ENCODE peak calls at places on chromosomes 2 and 18, in four cellular contexts. U is GM23248, O is HCT116, H is neural progenitor cell. F is an unnamed sample. For H3K9me3, the result is how much of the 10 kb centered on the place peaks cover.

GRCh38 chr2:162926501-162926900 is 87.9 kb upstream of the KCNH7 start:
- DNase-seq in H (no peak), U (peak), O (peak), F (peak)

GRCh38 chr2:52936029-52936428 is 831.6 kb upstream of the CHAC2 start:
- DNase-seq in H (no peak), O (no peak), U (no peak), F (peak)

GRCh38 chr18:48802543-48803428 is 148.0 kb downstream of the SMAD7 start:
- DNase-seq in O (no peak), U (no peak), H (peak), F (no peak)

GRCh38 chr2:88874063-88874657 is 182.7 kb downstream of the RPIA start:
- DNase-seq in H (peak), U (peak), O (peak), F (peak)

GRCh38 chr18:79588636-79589481 is 90.7 kb upstream of the CTDP1 start:
- DNase-seq in O (no peak), H (peak), U (peak), F (peak)

GRCh38 chr2:239226677-239227076 is 174.1 kb downstream of the HDAC4 start:
- DNase-seq in U (peak), H (no peak), O (no peak), F (no peak)

GRCh38 chr18:69469444-69469919 is 68.8 kb downstream of the DOK6 start:
- DNase-seq in U (peak), H (peak), O (peak), F (peak)

GRCh38 chr18:46727177-46727576 is 29.7 kb downstream of the ST8SIA5 start:
- DNase-seq in U (no peak), H (no peak), O (no peak), F (no peak)

GRCh38 chr2:121993682-121994081 is 238.2 kb downstream of the TSN start:
- DNase-seq in H (no peak), O (no peak), U (no peak), F (peak)

GRCh38 chr2:35185861-35186412 is 1169.6 kb upstream of the CRIM1 start:
- DNase-seq in O (no peak), H (no peak), U (no peak), F (no peak)

GRCh38 chr2:198825534-198825933 is 632.2 kb downstream of the SATB2 start:
- DNase-seq in U (no peak), H (no peak), O (no peak), F (no peak)

GRCh38 chr2:100038019-100038418 is 104.4 kb downstream of the AFF3 start:
- DNase-seq in H (peak), O (no peak), U (no peak), F (no peak)

GRCh38 chr2:134189009-134189717 is 64.7 kb upstream of the MGAT5 start:
- DNase-seq in U (peak), H (no peak), O (peak), F (peak)

GRCh38 chr2:201129044-201129505 is 13.1 kb downstream of the CFLAR start:
- DNase-seq in O (no peak), H (no peak), U (peak), F (peak)

GRCh38 chr2:164826293-164827243 is 15.1 kb downstream of the COBLL1 start:
- DNase-seq in O (no peak), U (peak), H (no peak), F (peak)

GRCh38 chr2:221999702-222000101 is 299.1 kb downstream of the PAX3 start:
- DNase-seq in U (peak), H (no peak), O (no peak), F (peak)

GRCh38 chr2:150485871-150486538 is 1.5 kb downstream of the RND3 start:
- DNase-seq in O (peak), U (peak), H (peak), F (peak)

GRCh38 chr2:226799211-226799975 is at the start of gene IRS1:
- DNase-seq in H (peak), U (peak), O (peak), F (peak)

GRCh38 chr18:8601277-8602032 is 7.8 kb upstream of the RAB12 start:
- DNase-seq in O (no peak), U (no peak), H (no peak), F (no peak)

GRCh38 chr2:44981714-44982108 is 27.5 kb downstream of the SIX2 start:
- DNase-seq in O (peak), U (peak), H (peak), F (peak)

GRCh38 chr18:46333371-46334199 is 229.4 kb downstream of the HAUS1 start:
- DNase-seq in U (peak), H (peak), O (peak), F (peak)

GRCh38 chr2:188610050-188610444 is 318.4 kb downstream of the GULP1 start:
- DNase-seq in H (no peak), U (peak), O (no peak), F (no peak)

GRCh38 chr2:236162804-236163482 is 5.2 kb downstream of the GBX2 start:
- DNase-seq in U (no peak), O (no peak), H (peak), F (no peak)

GRCh38 chr2:236164983-236165301 is 3.2 kb downstream of the GBX2 start:
- DNase-seq in H (no peak), O (no peak), U (no peak), F (no peak)

GRCh38 chr2:236163483-236164200 is 4.5 kb downstream of the GBX2 start:
- DNase-seq in O (no peak), U (no peak), H (peak), F (no peak)

GRCh38 chr2:236165491-236166156 is 2.6 kb downstream of the GBX2 start:
- DNase-seq in H (no peak), O (no peak), U (no peak), F (no peak)

GRCh38 chr2:236164201-236164982 is 3.8 kb downstream of the GBX2 start:
- DNase-seq in H (peak), U (peak), O (no peak), F (no peak)
- H3K9ac ChIP-seq in H (no peak), U (no peak), O (peak), F (peak)

DNA sequence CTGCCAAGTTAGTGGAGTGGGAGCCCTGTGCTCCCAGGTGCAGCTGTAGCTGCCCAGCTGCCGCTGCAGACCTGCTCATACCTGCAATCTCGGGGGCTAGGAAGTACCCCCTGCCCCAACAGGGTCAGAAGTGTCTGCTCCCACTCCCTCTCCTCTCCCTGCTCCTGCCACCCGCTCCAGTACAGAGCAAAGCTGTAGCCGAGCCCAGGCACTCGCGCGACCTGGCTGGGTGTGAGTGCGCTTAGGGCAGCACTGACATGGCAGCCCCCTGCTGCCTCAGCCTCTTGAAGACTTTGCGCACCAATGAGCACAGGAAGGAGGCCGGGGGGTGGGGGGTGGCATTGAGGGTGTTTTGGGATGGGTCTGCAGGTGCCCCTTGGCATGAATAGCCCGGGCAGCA is 1951.4 kb downstream of the SUCLG1 start:
- DNase-seq in H (no peak), U (no peak), O (no peak), F (no peak)
- H3K9me3 ChIP-seq in H (under half), U (under half), O (under half), F (under half)

GRCh38 chr2:190844700-190845410 is 35.8 kb upstream of the GLS start:
- DNase-seq in O (no peak), H (no peak), U (no peak), F (no peak)

GRCh38 chr2:190843874-190844699 is 36.5 kb upstream of the GLS start:
- DNase-seq in O (peak), U (peak), H (no peak), F (peak)

GRCh38 chr2:190840572-190841172 is 39.9 kb upstream of the GLS start:
- DNase-seq in O (no peak), H (no peak), U (no peak), F (no peak)

GRCh38 chr2:190842606-190843104 is 38.0 kb upstream of the GLS start:
- DNase-seq in O (no peak), U (no peak), H (no peak), F (peak)

DNA sequence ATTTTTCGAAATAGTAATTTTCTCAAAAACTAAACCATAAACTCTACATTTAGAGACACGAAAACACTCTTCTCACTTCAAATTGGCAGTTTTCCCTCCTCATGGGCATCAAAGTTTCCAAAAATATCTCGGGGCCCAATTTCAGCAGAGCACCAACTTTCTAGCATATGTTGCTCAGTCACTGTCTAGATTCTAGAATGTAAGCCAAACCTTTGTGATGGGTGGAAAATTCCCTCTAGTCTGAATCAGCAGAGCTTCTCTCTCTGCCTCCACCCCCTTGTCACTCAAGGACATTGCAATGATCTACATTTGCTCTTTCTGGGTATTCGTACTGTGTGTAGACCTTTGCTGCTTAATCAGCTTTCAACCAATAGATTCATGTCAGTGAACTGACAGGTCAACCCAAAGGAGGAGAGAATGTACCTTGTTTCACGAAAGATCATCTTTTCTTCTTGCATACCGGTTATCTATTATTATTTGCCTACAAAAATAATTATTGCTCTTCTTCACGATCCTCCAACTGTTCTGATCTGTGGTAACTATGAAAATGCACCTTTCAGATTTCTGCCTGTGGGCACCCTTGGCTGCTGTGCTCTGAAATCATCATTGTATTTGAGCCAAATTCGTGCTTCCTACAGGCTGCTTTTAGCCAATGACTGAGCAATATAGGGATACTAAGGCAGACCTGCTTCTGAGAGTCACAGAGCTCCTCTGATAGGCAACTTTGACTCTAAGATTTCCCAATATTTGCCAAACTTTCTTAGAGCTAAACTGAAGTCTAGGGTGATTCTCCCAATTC is 38.7 kb upstream of the GLS start:
- DNase-seq in H (no peak), U (peak), O (no peak), F (peak)
- H3K4me2 ChIP-seq in H (no peak), U (peak), O (no peak), F (peak)

GRCh38 chr2:60317831-60318230 is 235.6 kb downstream of the BCL11A start:
- DNase-seq in H (no peak), U (peak), O (no peak), F (no peak)
- H3K9ac ChIP-seq in H (no peak), U (no peak), O (no peak), F (no peak)

DNA sequence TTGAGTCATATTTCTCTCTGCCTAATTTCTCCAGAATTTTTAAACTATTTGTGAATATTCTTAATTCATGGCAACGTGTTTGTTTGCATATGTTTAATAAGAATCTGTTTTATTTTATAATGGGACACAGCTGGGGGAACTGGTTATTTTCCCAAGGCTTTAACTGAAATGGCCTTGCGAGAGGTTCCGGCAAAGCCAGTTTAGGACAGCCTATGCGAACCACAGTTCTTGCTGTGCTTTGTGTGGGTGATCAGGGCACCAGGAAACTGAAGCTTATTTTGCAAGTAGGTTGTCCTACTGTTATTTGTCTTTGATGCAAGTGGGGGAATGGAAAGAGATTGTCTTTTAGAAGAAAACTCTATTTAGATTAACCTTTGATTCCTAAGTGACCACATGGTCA is 6.5 kb downstream of the ANKMY1 start:
- DNase-seq in H (no peak), O (no peak), U (no peak), F (no peak)
- H3K9me3 ChIP-seq in H (under half), O (under half), U (under half), F (under half)

GRCh38 chr2:109246616-109247015 is 117.6 kb downstream of the SH3RF3 start:
- DNase-seq in U (no peak), H (no peak), O (no peak), F (no peak)
- H3K4me2 ChIP-seq in U (no peak), H (no peak), O (no peak), F (no peak)

DNA sequence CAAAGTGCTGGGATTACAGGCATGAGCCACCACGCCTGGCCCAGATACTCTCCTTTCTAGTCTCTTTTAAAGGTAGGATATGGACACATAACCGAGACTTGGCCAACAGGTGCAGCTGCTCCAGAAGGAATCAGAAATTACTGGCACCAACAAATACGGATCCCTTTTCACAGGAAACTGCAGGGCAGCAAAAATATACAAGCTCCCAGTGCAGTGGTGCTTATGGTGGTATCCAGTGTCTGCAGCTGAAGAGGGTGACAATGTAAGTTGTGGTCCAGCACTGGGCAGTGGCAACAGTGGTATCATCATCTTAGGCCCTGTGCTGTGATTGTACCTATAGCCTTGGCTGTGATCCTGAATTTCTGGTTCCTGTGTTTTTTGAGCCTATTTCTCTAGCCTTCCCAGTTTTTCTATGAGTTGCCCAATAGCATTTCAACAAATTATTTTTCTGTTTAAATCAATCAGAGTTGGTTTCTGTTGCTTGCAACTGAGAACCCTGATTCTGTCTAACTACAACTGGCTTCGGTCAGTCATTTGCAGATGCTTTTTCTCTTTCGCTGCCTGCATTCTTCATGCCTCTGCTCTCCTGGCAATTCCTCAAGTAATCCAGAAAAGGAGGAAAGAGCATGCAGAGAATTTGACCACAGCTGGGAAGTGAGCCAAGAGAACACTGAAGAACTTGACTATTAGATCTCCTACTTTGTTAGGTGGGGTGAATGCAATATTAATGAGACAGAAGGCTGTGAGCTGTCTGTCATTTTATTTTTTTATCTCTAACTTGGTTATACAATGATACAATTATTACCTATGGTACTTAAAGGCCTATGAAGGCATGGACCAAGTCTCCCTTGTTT is 30.8 kb upstream of the EML4 start:
- DNase-seq in U (peak), O (no peak), H (no peak), F (peak)
- H3K9ac ChIP-seq in U (no peak), O (no peak), H (no peak), F (no peak)

GRCh38 chr18:12990662-12990976 is 543 bp upstream of the CEP192 start:
- DNase-seq in H (peak), O (no peak), U (no peak), F (no peak)

GRCh38 chr18:12991839-12992216 is 666 bp downstream of the CEP192 start:
- DNase-seq in U (peak), H (no peak), O (no peak), F (no peak)

GRCh38 chr18:12989397-12990127 is 1.6 kb upstream of the CEP192 start:
- DNase-seq in O (no peak), H (no peak), U (no peak), F (no peak)

GRCh38 chr18:12990977-12991838 is at the start of gene CEP192:
- DNase-seq in O (peak), U (peak), H (peak), F (peak)

GRCh38 chr18:12990128-12990485 is 1.1 kb upstream of the CEP192 start:
- DNase-seq in H (no peak), O (no peak), U (no peak), F (no peak)
- H3K9me3 ChIP-seq in H (under half), O (under half), U (under half), F (under half)

DNA sequence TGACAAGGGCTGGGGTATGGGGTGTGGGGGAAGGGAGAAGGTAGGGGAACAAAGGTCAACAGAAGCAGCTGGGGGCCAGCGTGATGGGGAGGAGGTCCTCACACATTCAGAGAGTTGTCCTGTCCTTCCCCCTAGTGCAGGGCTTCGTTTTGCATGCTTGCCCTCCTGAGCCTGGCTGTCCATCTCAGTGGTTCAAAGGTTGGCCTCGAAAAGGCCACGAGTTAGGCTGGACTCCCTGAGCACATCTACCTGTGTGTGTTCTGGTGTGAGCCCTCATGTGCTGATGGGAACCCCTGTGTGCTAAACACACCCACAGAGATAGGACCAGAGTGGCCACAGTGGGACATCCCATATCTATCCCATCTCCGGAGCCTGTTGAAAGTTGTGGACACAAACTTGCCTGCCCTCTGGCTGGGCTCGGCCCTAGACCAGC is 51.9 kb downstream of the EPAS1 start:
- DNase-seq in H (no peak), O (no peak), U (no peak), F (no peak)
- H3K4me2 ChIP-seq in H (no peak), O (no peak), U (no peak), F (no peak)

F was measured in PC-3.